ENCODE peak calls at places on chromosomes 2 and 18, in ten cellular contexts. One of them, this sample, is unnamed.

GRCh38 chr2:240250985-240251847 is 110.8 kb upstream of the OTOS start:
- DNase-seq in GM23248: peak; percentile 94
- DNase-seq in heart left ventricle: peak; percentile 89
- DNase-seq in uterus: peak; percentile 93
- DNase-seq in upper lobe of right lung: peak; percentile 92
- DNase-seq in pancreas: peak; percentile 91
- DNase-seq in mesenchymal stem cell: peak; percentile 92
- DNase-seq in astrocyte: peak; percentile 78
- DNase-seq in ascending aorta: peak; percentile 93
- DNase-seq in gastrocnemius medialis: peak; percentile 91
- DNase-seq in this sample: peak; percentile 95

GRCh38 chr2:214019229-214019972 is 391.5 kb upstream of the VWC2L start:
- DNase-seq in astrocyte: peak; percentile 96
- DNase-seq in GM23248: peak; percentile 99
- DNase-seq in heart left ventricle: no peak
- DNase-seq in upper lobe of right lung: no peak
- DNase-seq in mesenchymal stem cell: peak; percentile 94
- DNase-seq in uterus: no peak
- DNase-seq in gastrocnemius medialis: peak; percentile 11
- DNase-seq in pancreas: no peak
- DNase-seq in ascending aorta: no peak
- DNase-seq in this sample: peak; percentile 52

GRCh38 chr2:240994161-240994896 is 4.1 kb upstream of the SNED1 start:
- DNase-seq in mesenchymal stem cell: no peak
- DNase-seq in upper lobe of right lung: no peak
- DNase-seq in ascending aorta: no peak
- DNase-seq in heart left ventricle: no peak
- DNase-seq in uterus: no peak
- DNase-seq in GM23248: no peak
- DNase-seq in gastrocnemius medialis: no peak
- DNase-seq in astrocyte: no peak
- DNase-seq in pancreas: no peak
- DNase-seq in this sample: no peak

GRCh38 chr18:5895886-5896740 is 791 bp upstream of the TMEM200C start:
- DNase-seq in heart left ventricle: peak; percentile 22
- DNase-seq in upper lobe of right lung: peak; percentile 71
- DNase-seq in mesenchymal stem cell: peak; percentile 8
- DNase-seq in ascending aorta: no peak
- DNase-seq in astrocyte: peak; percentile 59
- DNase-seq in uterus: peak; percentile 40
- DNase-seq in gastrocnemius medialis: no peak
- DNase-seq in pancreas: no peak
- DNase-seq in GM23248: peak; percentile 39
- DNase-seq in this sample: no peak

GRCh38 chr2:232300894-232301387 is 77.6 kb upstream of the ALPP start:
- DNase-seq in GM23248: peak; percentile 22
- DNase-seq in mesenchymal stem cell: peak; percentile 46
- DNase-seq in heart left ventricle: no peak
- DNase-seq in upper lobe of right lung: no peak
- DNase-seq in pancreas: no peak
- DNase-seq in gastrocnemius medialis: no peak
- DNase-seq in astrocyte: no peak
- DNase-seq in uterus: no peak
- DNase-seq in ascending aorta: no peak
- DNase-seq in this sample: no peak

GRCh38 chr2:120132190-120132589 is 91.0 kb downstream of the TMEM185B start:
- DNase-seq in upper lobe of right lung: no peak
- DNase-seq in astrocyte: peak; percentile 84
- DNase-seq in GM23248: peak; percentile 28
- DNase-seq in gastrocnemius medialis: no peak
- DNase-seq in mesenchymal stem cell: peak; percentile 59
- DNase-seq in ascending aorta: no peak
- DNase-seq in heart left ventricle: no peak
- DNase-seq in uterus: no peak
- DNase-seq in pancreas: no peak
- DNase-seq in this sample: no peak

GRCh38 chr2:241703128-241703604 is 1.3 kb downstream of the ING5 start:
- DNase-seq in heart left ventricle: no peak
- DNase-seq in GM23248: peak; percentile 56
- DNase-seq in pancreas: no peak
- DNase-seq in mesenchymal stem cell: no peak
- DNase-seq in ascending aorta: no peak
- DNase-seq in uterus: no peak
- DNase-seq in astrocyte: no peak
- DNase-seq in gastrocnemius medialis: no peak
- DNase-seq in upper lobe of right lung: no peak
- DNase-seq in this sample: no peak

GRCh38 chr18:24868760-24869237 is 408.4 kb downstream of the HRH4 start:
- DNase-seq in astrocyte: no peak
- DNase-seq in heart left ventricle: no peak
- DNase-seq in ascending aorta: no peak
- DNase-seq in gastrocnemius medialis: no peak
- DNase-seq in pancreas: no peak
- DNase-seq in upper lobe of right lung: no peak
- DNase-seq in mesenchymal stem cell: peak; percentile 90
- DNase-seq in uterus: no peak
- DNase-seq in GM23248: peak; percentile 63
- DNase-seq in this sample: no peak

GRCh38 chr2:33000986-33001385 is 54.2 kb downstream of the LTBP1 start:
- DNase-seq in heart left ventricle: no peak
- DNase-seq in GM23248: peak; percentile 56
- DNase-seq in ascending aorta: no peak
- DNase-seq in uterus: no peak
- DNase-seq in astrocyte: peak; percentile 83
- DNase-seq in pancreas: no peak
- DNase-seq in upper lobe of right lung: no peak
- DNase-seq in mesenchymal stem cell: no peak
- DNase-seq in gastrocnemius medialis: no peak
- DNase-seq in this sample: no peak

GRCh38 chr2:70712916-70713315 is 55.1 kb downstream of the ADD2 start:
- DNase-seq in upper lobe of right lung: no peak
- DNase-seq in mesenchymal stem cell: no peak
- DNase-seq in gastrocnemius medialis: no peak
- DNase-seq in heart left ventricle: no peak
- DNase-seq in astrocyte: no peak
- DNase-seq in pancreas: no peak
- DNase-seq in GM23248: no peak
- DNase-seq in ascending aorta: no peak
- DNase-seq in uterus: no peak
- DNase-seq in this sample: no peak

GRCh38 chr2:68908392-68908970 is 37.3 kb upstream of the BMP10 start:
- DNase-seq in uterus: peak; percentile 67
- DNase-seq in GM23248: peak; percentile 80
- DNase-seq in upper lobe of right lung: peak; percentile 83
- DNase-seq in mesenchymal stem cell: no peak
- DNase-seq in heart left ventricle: peak; percentile 54
- DNase-seq in pancreas: peak; percentile 64
- DNase-seq in ascending aorta: peak; percentile 50
- DNase-seq in gastrocnemius medialis: no peak
- DNase-seq in astrocyte: peak; percentile 94
- DNase-seq in this sample: peak; percentile 43

GRCh38 chr2:69741281-69742169 is at the start of gene ANXA4:
- DNase-seq in heart left ventricle: peak; percentile 91
- DNase-seq in gastrocnemius medialis: peak; percentile 82
- DNase-seq in pancreas: peak; percentile 87
- DNase-seq in upper lobe of right lung: peak; percentile 95
- DNase-seq in mesenchymal stem cell: peak; percentile 82
- DNase-seq in astrocyte: peak; percentile 61
- DNase-seq in GM23248: peak; percentile 91
- DNase-seq in ascending aorta: peak; percentile 55
- DNase-seq in uterus: peak; percentile 85
- DNase-seq in this sample: peak; percentile 38

GRCh38 chr2:120660771-120661459 is 74.8 kb upstream of the GLI2 start:
- DNase-seq in gastrocnemius medialis: no peak
- DNase-seq in ascending aorta: no peak
- DNase-seq in upper lobe of right lung: no peak
- DNase-seq in heart left ventricle: no peak
- DNase-seq in uterus: no peak
- DNase-seq in pancreas: no peak
- DNase-seq in astrocyte: no peak
- DNase-seq in mesenchymal stem cell: no peak
- DNase-seq in GM23248: no peak
- DNase-seq in this sample: no peak

GRCh38 chr2:152228215-152228614 is 52.7 kb upstream of the STAM2 start:
- DNase-seq in gastrocnemius medialis: no peak
- DNase-seq in GM23248: peak; percentile 48
- DNase-seq in pancreas: no peak
- DNase-seq in uterus: no peak
- DNase-seq in astrocyte: no peak
- DNase-seq in ascending aorta: no peak
- DNase-seq in upper lobe of right lung: no peak
- DNase-seq in mesenchymal stem cell: peak; percentile 25
- DNase-seq in heart left ventricle: no peak
- DNase-seq in this sample: no peak

GRCh38 chr2:30673127-30673526 is 134.1 kb downstream of the CAPN13 start:
- DNase-seq in mesenchymal stem cell: no peak
- DNase-seq in gastrocnemius medialis: no peak
- DNase-seq in uterus: no peak
- DNase-seq in GM23248: no peak
- DNase-seq in heart left ventricle: no peak
- DNase-seq in ascending aorta: no peak
- DNase-seq in upper lobe of right lung: no peak
- DNase-seq in pancreas: no peak
- DNase-seq in astrocyte: no peak
- DNase-seq in this sample: no peak
- H3K4me1 ChIP-seq in mesenchymal stem cell: no peaks in the 10 kb centered on the region
- H3K4me1 ChIP-seq in gastrocnemius medialis: no peaks in the 10 kb centered on the region
- H3K4me1 ChIP-seq in uterus: no peaks in the 10 kb centered on the region
- H3K4me1 ChIP-seq in GM23248: peaks cover 16% of the 10 kb centered on the region
- H3K4me1 ChIP-seq in heart left ventricle: no peaks in the 10 kb centered on the region
- H3K4me1 ChIP-seq in ascending aorta: no peaks in the 10 kb centered on the region
- H3K4me1 ChIP-seq in upper lobe of right lung: no peaks in the 10 kb centered on the region
- H3K4me1 ChIP-seq in pancreas: no peaks in the 10 kb centered on the region
- H3K4me1 ChIP-seq in astrocyte: no peaks in the 10 kb centered on the region
- H3K4me1 ChIP-seq in this sample: no peaks in the 10 kb centered on the region

GRCh38 chr2:105415007-105415406 is 16.2 kb upstream of the FHL2 start:
- DNase-seq in astrocyte: peak; percentile 20
- DNase-seq in GM23248: no peak
- DNase-seq in ascending aorta: no peak
- DNase-seq in heart left ventricle: no peak
- DNase-seq in gastrocnemius medialis: no peak
- DNase-seq in pancreas: no peak
- DNase-seq in upper lobe of right lung: no peak
- DNase-seq in mesenchymal stem cell: no peak
- DNase-seq in uterus: no peak
- DNase-seq in this sample: no peak

GRCh38 chr2:105412584-105412983 is 13.7 kb upstream of the FHL2 start:
- DNase-seq in astrocyte: no peak
- DNase-seq in heart left ventricle: no peak
- DNase-seq in pancreas: no peak
- DNase-seq in mesenchymal stem cell: no peak
- DNase-seq in gastrocnemius medialis: no peak
- DNase-seq in uterus: no peak
- DNase-seq in GM23248: no peak
- DNase-seq in ascending aorta: no peak
- DNase-seq in upper lobe of right lung: no peak
- DNase-seq in this sample: no peak

GRCh38 chr2:105409717-105410116 is 10.9 kb upstream of the FHL2 start:
- DNase-seq in heart left ventricle: peak; percentile 84
- DNase-seq in astrocyte: peak; percentile 99
- DNase-seq in mesenchymal stem cell: no peak
- DNase-seq in ascending aorta: peak; percentile 70
- DNase-seq in upper lobe of right lung: no peak
- DNase-seq in pancreas: peak; percentile 36
- DNase-seq in GM23248: peak; percentile 96
- DNase-seq in uterus: peak; percentile 90
- DNase-seq in gastrocnemius medialis: peak; percentile 41
- DNase-seq in this sample: peak; percentile 77

GRCh38 chr2:105410554-105410953 is 11.7 kb upstream of the FHL2 start:
- DNase-seq in upper lobe of right lung: no peak
- DNase-seq in astrocyte: peak; percentile 99
- DNase-seq in pancreas: no peak
- DNase-seq in uterus: no peak
- DNase-seq in GM23248: peak; percentile 31
- DNase-seq in gastrocnemius medialis: no peak
- DNase-seq in ascending aorta: no peak
- DNase-seq in heart left ventricle: no peak
- DNase-seq in mesenchymal stem cell: no peak
- DNase-seq in this sample: no peak

GRCh38 chr2:105411720-105412407 is 13.0 kb upstream of the FHL2 start:
- DNase-seq in GM23248: no peak
- DNase-seq in gastrocnemius medialis: no peak
- DNase-seq in ascending aorta: no peak
- DNase-seq in astrocyte: no peak
- DNase-seq in pancreas: no peak
- DNase-seq in mesenchymal stem cell: no peak
- DNase-seq in upper lobe of right lung: no peak
- DNase-seq in heart left ventricle: no peak
- DNase-seq in uterus: no peak
- DNase-seq in this sample: no peak
- H3K4me1 ChIP-seq in GM23248: peaks cover 24% of the 10 kb centered on the region
- H3K4me1 ChIP-seq in gastrocnemius medialis: peaks cover 28% of the 10 kb centered on the region
- H3K4me1 ChIP-seq in ascending aorta: peaks cover 31% of the 10 kb centered on the region
- H3K4me1 ChIP-seq in astrocyte: peaks cover 22% of the 10 kb centered on the region
- H3K4me1 ChIP-seq in pancreas: no peaks in the 10 kb centered on the region
- H3K4me1 ChIP-seq in mesenchymal stem cell: peaks cover 10% of the 10 kb centered on the region
- H3K4me1 ChIP-seq in upper lobe of right lung: peaks cover 9% of the 10 kb centered on the region
- H3K4me1 ChIP-seq in heart left ventricle: peaks cover 8% of the 10 kb centered on the region
- H3K4me1 ChIP-seq in uterus: peaks cover 6% of the 10 kb centered on the region
- H3K4me1 ChIP-seq in this sample: peaks cover 17% of the 10 kb centered on the region

DNA sequence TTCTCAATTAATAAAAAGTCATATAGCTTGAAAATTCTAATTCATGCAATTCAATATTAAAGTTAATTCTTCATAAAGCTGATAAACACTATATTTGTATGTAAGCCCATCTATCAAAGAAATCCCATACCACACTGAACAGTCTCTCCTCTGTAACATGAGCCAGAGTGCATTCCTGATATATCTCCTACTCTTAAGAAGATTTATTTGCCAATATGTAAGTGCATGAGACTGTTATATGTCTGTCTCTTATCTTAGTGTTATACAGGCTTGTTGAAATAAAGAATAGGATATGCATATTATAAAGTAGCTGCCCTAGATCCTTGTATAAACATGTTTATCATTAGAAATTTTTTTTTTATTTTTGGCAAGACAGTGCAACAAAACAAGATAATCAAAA is 40.4 kb upstream of the TTC32 start:
- DNase-seq in ascending aorta: no peak
- DNase-seq in astrocyte: no peak
- DNase-seq in gastrocnemius medialis: no peak
- DNase-seq in pancreas: no peak
- DNase-seq in upper lobe of right lung: no peak
- DNase-seq in uterus: no peak
- DNase-seq in GM23248: no peak
- DNase-seq in mesenchymal stem cell: peak; percentile 8
- DNase-seq in heart left ventricle: no peak
- DNase-seq in this sample: no peak
- H3K4me1 ChIP-seq in ascending aorta: no peaks in the 10 kb centered on the region
- H3K4me1 ChIP-seq in astrocyte: no peaks in the 10 kb centered on the region
- H3K4me1 ChIP-seq in gastrocnemius medialis: no peaks in the 10 kb centered on the region
- H3K4me1 ChIP-seq in pancreas: no peaks in the 10 kb centered on the region
- H3K4me1 ChIP-seq in upper lobe of right lung: no peaks in the 10 kb centered on the region
- H3K4me1 ChIP-seq in uterus: no peaks in the 10 kb centered on the region
- H3K4me1 ChIP-seq in GM23248: no peaks in the 10 kb centered on the region
- H3K4me1 ChIP-seq in mesenchymal stem cell: peaks cover 2% of the 10 kb centered on the region
- H3K4me1 ChIP-seq in heart left ventricle: no peaks in the 10 kb centered on the region
- H3K4me1 ChIP-seq in this sample: no peaks in the 10 kb centered on the region

DNA sequence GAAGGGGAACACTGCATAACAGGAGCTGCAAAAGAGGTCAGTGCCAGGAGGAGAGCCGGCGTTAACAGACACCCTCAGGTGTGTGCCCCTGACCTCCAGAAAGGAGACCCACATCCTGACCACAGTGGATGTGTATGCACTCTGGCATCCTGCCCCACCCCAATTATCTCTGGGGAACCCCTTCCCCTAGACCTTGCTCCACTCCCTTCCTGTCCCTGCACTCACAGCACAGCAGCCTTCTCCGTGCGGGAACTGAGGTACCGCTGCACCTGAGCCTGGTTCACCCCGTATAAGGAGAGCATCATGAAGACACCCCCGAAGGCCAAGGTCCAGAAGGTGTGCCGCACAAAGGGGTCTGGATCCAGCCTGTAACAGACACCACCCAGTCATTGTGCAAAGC is 7.3 kb upstream of the ATRAID start:
- DNase-seq in mesenchymal stem cell: no peak
- DNase-seq in GM23248: no peak
- DNase-seq in ascending aorta: no peak
- DNase-seq in heart left ventricle: no peak
- DNase-seq in pancreas: no peak
- DNase-seq in astrocyte: no peak
- DNase-seq in uterus: no peak
- DNase-seq in upper lobe of right lung: no peak
- DNase-seq in gastrocnemius medialis: no peak
- DNase-seq in this sample: no peak
- H3K4me1 ChIP-seq in mesenchymal stem cell: no peaks in the 10 kb centered on the region
- H3K4me1 ChIP-seq in GM23248: peaks cover 3% of the 10 kb centered on the region
- H3K4me1 ChIP-seq in ascending aorta: no peaks in the 10 kb centered on the region
- H3K4me1 ChIP-seq in heart left ventricle: no peaks in the 10 kb centered on the region
- H3K4me1 ChIP-seq in pancreas: no peaks in the 10 kb centered on the region
- H3K4me1 ChIP-seq in astrocyte: peaks cover 7% of the 10 kb centered on the region
- H3K4me1 ChIP-seq in uterus: no peaks in the 10 kb centered on the region
- H3K4me1 ChIP-seq in upper lobe of right lung: no peaks in the 10 kb centered on the region
- H3K4me1 ChIP-seq in gastrocnemius medialis: no peaks in the 10 kb centered on the region
- H3K4me1 ChIP-seq in this sample: no peaks in the 10 kb centered on the region